ENCODE peak calls at places on chromosomes 4 and X, in five cellular contexts. K is effector memory CD4-positive, alpha-beta T cell; G is caudate nucleus; E is neural progenitor cell; T is H9. U is an unnamed sample.
A peak's percentile ranks its signal among the peaks of the same experiment; 100 is the strongest.

GRCh38 chrX:110722135-110722534 is 73.5 kb downstream of the CHRDL1 start:
- DNase-seq in K (no peak), E (no peak), G (no peak), T (no peak), U (no peak)

GRCh38 chrX:136759968-136760367 is 20.8 kb downstream of the ARHGEF6 start:
- DNase-seq in T (peak; percentile 35), G (no peak), K (no peak), E (no peak), U (no peak)

GRCh38 chr4:39305902-39306677 is 60.1 kb downstream of the RFC1 start:
- DNase-seq in E (no peak), K (no peak), G (no peak), T (no peak), U (no peak)

GRCh38 chr4:113476800-113477199 is 284.7 kb downstream of the CAMK2D start:
- DNase-seq in T (no peak), G (no peak), K (no peak), E (no peak), U (no peak)

GRCh38 chr4:25283948-25284347 is 28.6 kb upstream of the ZCCHC4 start:
- DNase-seq in E (no peak), K (no peak), G (no peak), T (no peak), U (no peak)

GRCh38 chr4:162787120-162787519 is 379.6 kb downstream of the NAF1 start:
- DNase-seq in G (no peak), E (no peak), T (no peak), K (no peak), U (no peak)

GRCh38 chr4:105923507-105924238 is 28.4 kb downstream of the NPNT start:
- DNase-seq in K (no peak), G (no peak), T (no peak), E (peak; percentile 11), U (peak; percentile 20)

GRCh38 chr4:8038702-8039251 is 99.1 kb upstream of the AFAP1 start:
- DNase-seq in K (no peak), T (no peak), G (no peak), E (no peak), U (no peak)

GRCh38 chr4:15106417-15106816 is 104.1 kb downstream of the CPEB2 start:
- DNase-seq in E (no peak), G (no peak), T (no peak), K (no peak), U (no peak)

GRCh38 chr4:125316391-125316780 is 1.6 kb downstream of the FAT4 start:
- DNase-seq in G (peak; percentile 57), T (peak; percentile 56), K (no peak), E (peak; percentile 44), U (peak; percentile 50)

GRCh38 chr4:119130365-119131065 is 5.1 kb upstream of the MYOZ2 start:
- DNase-seq in T (no peak), K (no peak), E (no peak), G (no peak), U (no peak)

GRCh38 chr4:51901363-51901762 is 58.4 kb downstream of the DCUN1D4 start:
- DNase-seq in K (no peak), T (no peak), E (no peak), G (no peak), U (no peak)

GRCh38 chrX:150844016-150844415 is 54.5 kb downstream of the CD99L2 start:
- DNase-seq in G (no peak), T (no peak), K (no peak), E (no peak), U (no peak)

GRCh38 chr4:8099981-8100464 is 58.6 kb downstream of the ABLIM2 start:
- DNase-seq in T (no peak), E (no peak), K (no peak), G (no peak), U (peak; percentile 31)

GRCh38 chrX:258291-259040 is 22.7 kb upstream of the PLCXD1 start:
- DNase-seq in T (no peak), E (no peak), K (no peak), G (no peak), U (no peak)

GRCh38 chrX:64975491-64975890 is 759 bp downstream of the ZC4H2 start:
- DNase-seq in E (peak; percentile 72), T (peak; percentile 41), K (no peak), G (peak; percentile 11), U (peak; percentile 26)

GRCh38 chr4:101186558-101187184 is 160.7 kb downstream of the PPP3CA start:
- DNase-seq in G (no peak), T (no peak), K (no peak), E (no peak), U (no peak)

GRCh38 chr4:74042681-74043080 is 4.2 kb upstream of the CXCL3 start:
- DNase-seq in G (no peak), E (no peak), T (peak; percentile 39), K (no peak), U (no peak)

GRCh38 chr4:147096667-147097604 is 151.3 kb upstream of the TTC29 start:
- DNase-seq in T (no peak), K (no peak), E (peak; percentile 60), G (no peak), U (no peak)

GRCh38 chr4:26076000-26076587 is 162.1 kb downstream of the SMIM20 start:
- DNase-seq in K (no peak), G (no peak), E (no peak), T (no peak), U (no peak)

GRCh38 chr4:101307901-101308300 is 39.4 kb downstream of the PPP3CA start:
- DNase-seq in K (no peak), E (no peak), T (no peak), G (no peak), U (no peak)

GRCh38 chr4:147355849-147356248 is 125.0 kb upstream of the EDNRA start:
- DNase-seq in E (no peak), T (no peak), K (no peak), G (no peak), U (no peak)

GRCh38 chr4:145484240-145484846 is 2.7 kb downstream of the SMAD1 start:
- DNase-seq in K (no peak), E (no peak), G (no peak), T (no peak), U (no peak)

GRCh38 chrX:29535212-29536162 is 679.9 kb upstream of the MAGEB2 start:
- DNase-seq in T (no peak), G (no peak), E (no peak), K (no peak), U (no peak)

GRCh38 chr4:141387299-141387698 is 166.6 kb downstream of the ZNF330 start:
- DNase-seq in G (no peak), T (no peak), K (no peak), E (no peak), U (no peak)

GRCh38 chr4:152983774-152984411 is 47.8 kb downstream of the FHDC1 start:
- DNase-seq in K (no peak), E (no peak), T (peak; percentile 17), G (peak; percentile 45), U (no peak)

GRCh38 chr4:128519163-128519810 is 231.7 kb upstream of the PGRMC2 start:
- DNase-seq in G (no peak), T (no peak), K (no peak), E (no peak), U (no peak)

GRCh38 chr4:8440491-8441311 is at the start of the genes ACOX3 and TRMT44:
- DNase-seq in K (peak; percentile 91), E (peak; percentile 91), G (peak; percentile 89), T (peak; percentile 92), U (peak; percentile 96)

GRCh38 chr4:185524888-185525863 is 10.1 kb downstream of the PDLIM3 start:
- DNase-seq in T (no peak), G (no peak), E (no peak), K (no peak), U (no peak)

GRCh38 chr4:185518494-185518893 is 16.8 kb downstream of the PDLIM3 start:
- DNase-seq in G (no peak), E (no peak), K (no peak), T (no peak), U (no peak)

GRCh38 chr4:185522451-185522850 is 12.9 kb downstream of the PDLIM3 start:
- DNase-seq in G (no peak), E (no peak), K (no peak), T (no peak), U (no peak)

GRCh38 chr4:185520119-185520518 is 15.2 kb downstream of the PDLIM3 start:
- DNase-seq in T (no peak), E (no peak), K (no peak), G (no peak), U (no peak)

DNA sequence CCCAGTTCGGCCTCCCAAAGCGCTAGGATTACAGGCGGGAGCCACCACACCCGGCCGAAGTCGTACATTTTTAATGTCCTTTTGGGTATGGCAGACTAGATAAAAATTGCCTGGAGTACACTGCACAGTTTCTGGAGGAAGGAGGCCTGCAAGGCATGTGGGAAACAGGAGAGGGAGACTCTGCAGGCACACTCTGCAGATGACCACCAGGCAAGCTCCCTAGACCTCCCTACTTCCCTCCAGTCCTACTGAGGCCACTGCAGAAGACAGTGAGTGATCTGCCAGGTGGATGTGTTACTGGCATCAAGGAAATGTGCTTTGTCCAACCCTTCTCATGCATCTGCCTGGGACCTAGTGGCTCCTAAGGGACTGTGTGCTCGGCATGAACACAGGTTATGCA is 11.4 kb downstream of the PDLIM3 start:
- DNase-seq in E (no peak), G (no peak), T (no peak), K (no peak), U (no peak)
- H3K27ac ChIP-seq in E (no peak overlapping the region), G (no peak overlapping the region), T (no peak overlapping the region), K (no peak overlapping the region), U (no peak overlapping the region)

GRCh38 chrX:139286342-139286741 is 244.2 kb upstream of the F9 start:
- DNase-seq in T (no peak), K (no peak), G (no peak), E (no peak), U (no peak)
- H3K27ac ChIP-seq in T (no peak overlapping the region), K (no peak overlapping the region), G (no peak overlapping the region), E (no peak overlapping the region), U (no peak overlapping the region)

GRCh38 chr4:185113340-185113739 is 29.7 kb upstream of the SLC25A4 start:
- DNase-seq in E (no peak), K (no peak), G (no peak), T (no peak), U (no peak)
- H3K27ac ChIP-seq in E (no peak overlapping the region), K (no peak overlapping the region), G (no peak overlapping the region), T (no peak overlapping the region), U (no peak overlapping the region)

DNA sequence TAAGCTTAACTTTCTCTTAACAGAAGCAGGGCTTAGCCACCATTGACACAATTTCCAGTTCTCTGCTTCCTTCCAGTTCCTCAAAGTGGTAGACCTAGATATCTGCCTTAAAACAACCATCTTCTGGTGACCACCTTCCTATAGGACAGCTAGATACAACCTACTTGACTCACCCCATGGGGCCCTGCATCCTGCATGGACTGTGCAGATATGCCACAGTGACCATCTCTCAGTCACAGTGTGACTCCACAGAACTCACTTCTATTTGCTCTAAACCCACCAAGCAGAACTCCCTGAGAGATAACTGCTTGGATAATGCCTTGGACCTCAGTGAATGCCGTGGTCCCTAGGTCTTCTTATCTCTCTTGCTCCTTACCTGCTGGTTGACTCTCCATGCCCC is 621.6 kb downstream of the IQCM start:
- DNase-seq in E (no peak), G (no peak), K (no peak), T (no peak), U (no peak)
- H3K27ac ChIP-seq in E (no peak overlapping the region), G (no peak overlapping the region), K (no peak overlapping the region), T (no peak overlapping the region), U (no peak overlapping the region)

U was measured in testis.